ENCODE peak calls at places on chromosomes 12 and 14, in seven cellular contexts. H, S, I, G, A, Y and P are unnamed samples.

GRCh38 chr12:64618953-64619590 is 8.8 kb downstream of the RASSF3 start:
- DNase-seq in Y (peak), S (no peak), H (no peak), I (no peak), A (no peak), G (no peak), P (no peak)

GRCh38 chr14:76591270-76591669 is 170.0 kb upstream of the VASH1 start:
- DNase-seq in Y (no peak), S (no peak), G (no peak), A (no peak), H (no peak), I (no peak), P (no peak)

GRCh38 chr12:123572391-123572790 is 12.0 kb upstream of the TMED2 start:
- DNase-seq in H (no peak), I (no peak), Y (no peak), G (no peak), S (no peak), A (no peak), P (no peak)

GRCh38 chr12:65106948-65107347 is 14.2 kb downstream of the WIF1 start:
- DNase-seq in S (no peak), I (peak), G (no peak), A (no peak), Y (peak), H (no peak), P (no peak)

GRCh38 chr14:75847584-75847983 is 134.2 kb downstream of the TGFB3 start:
- DNase-seq in G (no peak), H (no peak), A (no peak), I (no peak), S (no peak), Y (no peak), P (no peak)

GRCh38 chr12:31386364-31386777 is 60.4 kb upstream of the SINHCAF start:
- DNase-seq in H (no peak), G (no peak), S (no peak), I (no peak), A (no peak), Y (no peak), P (no peak)

GRCh38 chr14:74886001-74886400 is 4.3 kb downstream of the DLST start:
- DNase-seq in H (no peak), Y (peak), G (peak), S (no peak), I (peak), A (no peak), P (no peak)

GRCh38 chr12:99281277-99281676 is 366.3 kb upstream of the GARIN6 start:
- DNase-seq in S (no peak), I (no peak), H (no peak), A (no peak), Y (no peak), G (no peak), P (no peak)

GRCh38 chr14:23153891-23154796 is 29.3 kb downstream of the SLC7A8 start:
- DNase-seq in S (peak), H (no peak), G (no peak), Y (peak), A (no peak), I (peak), P (no peak)

GRCh38 chr14:56122306-56122705 is 4.1 kb downstream of the PELI2 start:
- DNase-seq in A (no peak), G (no peak), S (no peak), H (no peak), I (no peak), Y (no peak), P (no peak)

GRCh38 chr12:94575024-94575423 is 75.3 kb downstream of the TMCC3 start:
- DNase-seq in Y (no peak), S (no peak), A (no peak), H (no peak), I (no peak), G (no peak), P (no peak)

GRCh38 chr12:51984657-51985056 is 22.1 kb upstream of the TAMALIN start:
- DNase-seq in S (no peak), G (no peak), Y (no peak), A (no peak), I (no peak), H (no peak), P (no peak)

GRCh38 chr14:25406818-25407217 is 356.9 kb upstream of the STXBP6 start:
- DNase-seq in Y (peak), I (peak), G (no peak), H (no peak), S (no peak), A (no peak), P (no peak)

GRCh38 chr14:56180754-56181542 is 62.7 kb downstream of the PELI2 start:
- DNase-seq in A (no peak), S (no peak), I (no peak), H (no peak), G (no peak), Y (no peak), P (no peak)

GRCh38 chr12:20150835-20151234 is 217.5 kb upstream of the PDE3A start:
- DNase-seq in Y (peak), G (no peak), S (no peak), A (no peak), I (no peak), H (no peak), P (no peak)

GRCh38 chr12:42921741-42922511 is 332.4 kb upstream of the PRICKLE1 start:
- DNase-seq in A (no peak), Y (no peak), I (peak), G (peak), H (no peak), S (no peak), P (no peak)

GRCh38 chr14:104554088-104554607 is 25.4 kb upstream of the C14orf180 start:
- DNase-seq in I (no peak), S (peak), G (no peak), A (no peak), H (no peak), Y (no peak), P (no peak)

GRCh38 chr12:25495336-25496097 is 57.6 kb downstream of the LMNTD1 start:
- DNase-seq in A (no peak), G (peak), I (peak), H (no peak), S (no peak), Y (peak), P (no peak)

GRCh38 chr12:86376052-86376451 is 119.9 kb upstream of the MGAT4C start:
- DNase-seq in H (no peak), I (peak), A (no peak), G (no peak), S (no peak), Y (no peak), P (no peak)
- TF ChIP-seq CTCF in H (peak), I (peak), A (no peak), G (no peak), S (no peak), Y (peak), P (no peak)

DNA sequence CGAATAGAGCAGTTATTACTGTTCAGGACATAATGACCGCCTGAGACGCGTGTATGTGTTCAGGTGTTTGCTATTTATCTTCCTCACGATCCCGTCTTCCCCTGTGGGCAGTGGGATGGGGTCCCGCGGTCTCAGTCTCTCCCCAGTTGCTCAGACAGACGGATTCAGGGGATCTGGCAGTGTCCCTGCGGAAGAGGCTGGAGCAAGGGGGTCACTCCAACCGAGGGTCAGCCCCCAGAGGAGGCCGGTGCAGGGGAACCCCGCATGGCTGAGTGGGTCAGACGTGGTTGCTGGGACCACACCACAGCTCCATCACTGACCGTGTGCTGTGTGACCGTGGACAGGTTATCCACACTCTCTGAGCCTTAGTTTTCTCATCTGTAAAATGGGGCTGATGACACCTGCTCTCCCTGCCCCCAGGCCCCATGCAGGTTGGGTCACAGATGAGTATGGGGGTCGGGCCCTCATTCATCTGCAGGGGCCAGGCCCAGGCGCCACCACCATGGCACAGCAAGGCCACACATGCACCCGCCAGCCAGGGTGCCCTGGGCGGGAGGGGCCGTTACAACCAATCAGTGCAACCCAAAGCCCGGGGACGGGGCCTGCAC is 5.2 kb downstream of the MMP17 start:
- DNase-seq in A (no peak), S (no peak), H (no peak), Y (no peak), G (no peak), I (no peak), P (no peak)
- TF ChIP-seq CTCF in A (no peak), S (no peak), H (no peak), Y (no peak), G (no peak), I (no peak), P (no peak)

GRCh38 chr14:52272375-52272774 is 4.9 kb downstream of the PTGDR start:
- DNase-seq in G (no peak), S (no peak), I (peak), H (no peak), Y (peak), A (no peak), P (no peak)
- TF ChIP-seq CTCF in G (peak), S (no peak), I (peak), H (peak), Y (peak), A (no peak), P (peak)

GRCh38 chr12:41368006-41368405 is 179.9 kb downstream of the PDZRN4 start:
- DNase-seq in H (no peak), G (no peak), I (peak), Y (peak), A (no peak), S (no peak), P (no peak)
- TF ChIP-seq CTCF in H (peak), G (peak), I (peak), Y (peak), A (no peak), S (no peak), P (no peak)